ENCODE peak calls at places on chromosome 16, in eight cellular contexts. A is stomach; N is CD8-positive, alpha-beta T cell; B is heart left ventricle; W is esophagus muscularis mucosa; M is uterus; O is SJSA1; U is psoas muscle. I is an unnamed sample. For H3K9me3 and H3K4me1, the result is how much of the 10 kb centered on the place peaks cover.

GRCh38 chr16:23506606-23506994 is 3.7 kb downstream of the GGA2 start:
- DNase-seq in A (no peak), N (no peak), B (no peak), W (no peak), M (no peak), O (no peak), U (no peak), I (no peak)

GRCh38 chr16:22813946-22814325 is at the start of gene HS3ST2:
- DNase-seq in A (no peak), N (no peak), B (peak), W (no peak), M (peak), O (no peak), U (peak), I (no peak)

GRCh38 chr16:80387308-80387921 is 153.4 kb upstream of the DYNLRB2 start:
- DNase-seq in A (no peak), N (no peak), B (no peak), W (no peak), M (no peak), O (no peak), U (no peak), I (no peak)

GRCh38 chr16:86086471-86086870 is 187.5 kb downstream of the IRF8 start:
- DNase-seq in A (no peak), N (no peak), B (no peak), W (no peak), M (no peak), O (no peak), U (no peak), I (no peak)

GRCh38 chr16:3528406-3528805 is 27.6 kb downstream of the CLUAP1 start:
- DNase-seq in A (no peak), N (no peak), B (no peak), W (no peak), M (no peak), O (no peak), U (no peak), I (no peak)

GRCh38 chr16:65180986-65181710 is 59.3 kb upstream of the CDH11 start:
- DNase-seq in A (no peak), N (no peak), B (no peak), W (no peak), M (no peak), O (no peak), U (no peak), I (no peak)

GRCh38 chr16:73192227-73192894 is 144.4 kb upstream of the ZFHX3 start:
- DNase-seq in A (no peak), N (no peak), B (no peak), W (no peak), M (no peak), O (no peak), U (no peak), I (no peak)

GRCh38 chr16:9016824-9017223 is 53.1 kb upstream of the USP7 start:
- DNase-seq in A (no peak), N (no peak), B (no peak), W (no peak), M (no peak), O (peak), U (no peak), I (no peak)

GRCh38 chr16:27641260-27641659 is 91.3 kb downstream of the KATNIP start:
- DNase-seq in A (no peak), N (no peak), B (no peak), W (no peak), M (no peak), O (no peak), U (no peak), I (no peak)

GRCh38 chr16:48969611-48970010 is 312.0 kb downstream of the CBLN1 start:
- DNase-seq in A (no peak), N (no peak), B (no peak), W (no peak), M (no peak), O (no peak), U (no peak), I (no peak)

GRCh38 chr16:28297308-28297707 is 5.0 kb downstream of the SBK1 start:
- DNase-seq in A (no peak), N (no peak), B (no peak), W (no peak), M (no peak), O (no peak), U (no peak), I (no peak)

GRCh38 chr16:68200120-68200783 is 35.7 kb downstream of the ESRP2 start:
- DNase-seq in A (no peak), N (no peak), B (no peak), W (no peak), M (no peak), O (no peak), U (no peak), I (no peak)

DNA sequence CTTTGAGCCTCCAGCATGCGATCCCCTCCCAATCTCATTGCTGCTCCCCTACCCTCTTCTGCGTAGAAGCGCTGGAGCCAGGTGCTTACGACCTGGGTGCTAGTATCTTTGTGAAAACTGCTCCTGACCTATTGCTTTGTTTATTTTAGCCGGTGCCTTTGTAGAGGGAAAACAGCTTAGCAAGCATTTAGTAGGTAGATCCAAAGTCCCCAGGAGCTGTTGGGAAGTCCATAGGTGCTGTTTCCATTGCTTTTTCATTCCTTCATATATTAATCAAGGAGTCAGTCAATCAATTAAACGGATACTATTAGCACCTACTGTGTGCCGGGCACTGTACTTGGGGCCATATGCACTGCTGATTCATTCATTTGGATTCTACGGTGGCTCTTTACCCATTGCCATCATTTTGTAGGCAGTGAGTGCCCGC is 497.6 kb downstream of the WWOX start:
- DNase-seq in A (no peak), N (no peak), B (no peak), W (no peak), M (no peak), O (no peak), U (no peak), I (no peak)
- H3K9me3 ChIP-seq in A (under half), N (under half), B (under half), W (under half), M (under half), O (under half), U (under half), I (under half)

GRCh38 chr16:56282455-56282854 is 91.2 kb downstream of the GNAO1 start:
- DNase-seq in A (no peak), N (no peak), B (no peak), W (no peak), M (no peak), O (no peak), U (no peak), I (no peak)
- H3K4me1 ChIP-seq in A (under half), N (under half), B (under half), W (under half), M (under half), O (under half), U (under half), I (under half)

GRCh38 chr16:35325936-35326335 is 1866.5 kb downstream of the TP53TG3F start:
- DNase-seq in A (no peak), N (no peak), B (no peak), W (no peak), M (no peak), O (no peak), U (no peak), I (no peak)
- H3K9me3 ChIP-seq in A (under half), N (under half), B (under half), W (under half), M (under half), O (under half), U (under half), I (under half)

GRCh38 chr16:75256871-75257343 is 5.5 kb upstream of the BCAR1 start:
- DNase-seq in A (peak), N (no peak), B (peak), W (no peak), M (peak), O (no peak), U (peak), I (peak)

GRCh38 chr16:75260856-75261589 is 9.6 kb upstream of the BCAR1 start:
- DNase-seq in A (no peak), N (no peak), B (no peak), W (no peak), M (peak), O (peak), U (no peak), I (no peak)

GRCh38 chr16:75258807-75259141 is 7.3 kb upstream of the BCAR1 start:
- DNase-seq in A (no peak), N (no peak), B (no peak), W (no peak), M (peak), O (no peak), U (no peak), I (peak)

GRCh38 chr16:75256059-75256870 is 4.8 kb upstream of the BCAR1 start:
- DNase-seq in A (peak), N (no peak), B (peak), W (no peak), M (peak), O (no peak), U (peak), I (no peak)

GRCh38 chr16:75257886-75258806 is 6.7 kb upstream of the BCAR1 start:
- DNase-seq in A (no peak), N (no peak), B (no peak), W (no peak), M (peak), O (no peak), U (peak), I (no peak)
- H3K4me1 ChIP-seq in A (half or more), N (under half), B (half or more), W (half or more), M (half or more), O (half or more), U (half or more), I (half or more)

GRCh38 chr16:63473710-63474109 is 1437.5 kb upstream of the CDH8 start:
- DNase-seq in A (no peak), N (no peak), B (no peak), W (no peak), M (no peak), O (no peak), U (no peak), I (no peak)
- H3K9me3 ChIP-seq in A (under half), N (under half), B (under half), W (under half), M (under half), O (under half), U (under half), I (under half)

DNA sequence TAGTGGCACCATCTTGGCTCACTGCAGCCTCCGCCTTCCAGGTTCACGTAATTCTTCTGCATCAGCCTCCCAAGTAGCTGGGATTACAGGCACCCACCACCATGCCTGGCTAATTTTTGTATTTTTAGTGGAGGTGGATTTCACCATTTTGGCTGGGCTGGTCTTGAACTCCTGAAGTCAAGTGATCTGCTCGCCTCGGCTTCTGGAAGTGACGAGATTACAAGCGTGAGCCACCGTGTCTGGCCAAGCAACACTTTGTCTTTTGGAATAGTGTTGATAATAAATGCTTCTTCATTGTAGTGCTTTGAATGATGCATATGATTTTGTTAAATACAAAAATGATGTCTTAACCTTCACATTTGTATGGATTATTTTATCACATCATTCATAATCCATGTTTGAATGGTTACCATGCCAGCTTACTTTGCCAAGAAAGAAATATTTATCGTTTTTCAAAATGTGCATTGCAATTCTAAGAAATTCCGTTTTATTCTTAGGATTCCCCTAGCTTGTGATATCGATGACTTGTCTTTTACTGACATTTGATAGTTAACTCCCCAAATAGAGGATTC is 29.1 kb downstream of the USP10 start:
- DNase-seq in A (no peak), N (no peak), B (no peak), W (no peak), M (no peak), O (no peak), U (no peak), I (no peak)
- H3K4me1 ChIP-seq in A (half or more), N (under half), B (half or more), W (half or more), M (under half), O (half or more), U (half or more), I (under half)

GRCh38 chr16:35637683-35638082 is 2178.3 kb downstream of the TP53TG3F start:
- DNase-seq in A (no peak), N (no peak), B (no peak), W (no peak), M (no peak), O (no peak), U (no peak), I (no peak)
- H3K9me3 ChIP-seq in A (under half), N (under half), B (under half), W (under half), M (under half), O (under half), U (under half), I (under half)

DNA sequence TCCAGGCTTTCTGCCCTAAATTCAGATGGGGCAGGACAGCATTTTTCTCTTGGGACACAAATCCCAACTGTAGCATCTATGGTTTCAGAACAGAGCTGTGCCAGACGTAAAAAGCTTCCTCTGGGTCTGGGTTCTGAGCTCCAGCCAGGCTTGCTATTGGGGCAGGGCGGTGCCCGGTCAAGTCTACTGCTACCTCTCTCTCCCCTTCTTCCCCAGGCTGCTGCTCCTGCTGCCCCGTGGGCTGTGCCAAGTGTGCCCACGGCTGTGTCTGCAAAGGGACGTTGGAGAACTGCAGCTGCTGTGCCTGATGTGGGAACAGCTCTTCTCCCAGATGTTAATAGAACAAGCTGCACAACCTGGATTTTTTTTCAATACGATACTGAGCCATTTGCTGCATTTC is 1.1 kb downstream of the MT1M start:
- DNase-seq in A (no peak), N (no peak), B (no peak), W (no peak), M (no peak), O (no peak), U (no peak), I (no peak)
- H3K4me1 ChIP-seq in A (under half), N (under half), B (under half), W (half or more), M (under half), O (under half), U (under half), I (under half)

GRCh38 chr16:46426336-46426735 is 194.8 kb downstream of the SHCBP1 start:
- DNase-seq in A (no peak), N (no peak), B (no peak), W (no peak), M (no peak), O (no peak), U (no peak), I (no peak)
- H3K9me3 ChIP-seq in A (under half), N (under half), B (under half), W (under half), M (under half), O (under half), U (under half), I (under half)